ENCODE peak calls at places on chromosomes 12 and 14, in four cellular contexts. One of them, this sample, is unnamed.

GRCh38 chr14:75221797-75222196 is 45.4 kb upstream of the TMED10 start:
- DNase-seq in GM12864: no peak
- DNase-seq in hepatocyte: no peak
- DNase-seq in Calu3: no peak
- DNase-seq in this sample: no peak

GRCh38 chr14:58738189-58738836 is 100.6 kb downstream of the DACT1 start:
- DNase-seq in GM12864: no peak
- DNase-seq in hepatocyte: no peak
- DNase-seq in Calu3: peak
- DNase-seq in this sample: no peak

GRCh38 chr12:107519906-107520859 is 165.4 kb upstream of the PWP1 start:
- DNase-seq in GM12864: no peak
- DNase-seq in hepatocyte: no peak
- DNase-seq in Calu3: no peak
- DNase-seq in this sample: no peak

GRCh38 chr14:49464885-49465284 is 121.3 kb downstream of the RPS29 start:
- DNase-seq in GM12864: no peak
- DNase-seq in hepatocyte: no peak
- DNase-seq in Calu3: peak
- DNase-seq in this sample: no peak

GRCh38 chr12:19316420-19316819 is 122.9 kb upstream of the AEBP2 start:
- DNase-seq in GM12864: no peak
- DNase-seq in hepatocyte: no peak
- DNase-seq in Calu3: peak
- DNase-seq in this sample: no peak

GRCh38 chr14:87044807-87045206 is 948.2 kb downstream of the GALC start:
- DNase-seq in GM12864: no peak
- DNase-seq in hepatocyte: no peak
- DNase-seq in Calu3: no peak
- DNase-seq in this sample: no peak

GRCh38 chr14:97295108-97295710 is 498.0 kb downstream of the VRK1 start:
- DNase-seq in GM12864: no peak
- DNase-seq in hepatocyte: no peak
- DNase-seq in Calu3: no peak
- DNase-seq in this sample: no peak

GRCh38 chr12:102528111-102528510 is 47.7 kb upstream of the IGF1 start:
- DNase-seq in GM12864: no peak
- DNase-seq in hepatocyte: no peak
- DNase-seq in Calu3: no peak
- DNase-seq in this sample: no peak

GRCh38 chr14:75217508-75218206 is 41.2 kb upstream of the TMED10 start:
- DNase-seq in GM12864: no peak
- DNase-seq in hepatocyte: no peak
- DNase-seq in Calu3: no peak
- DNase-seq in this sample: no peak

GRCh38 chr12:64696065-64696741 is 63.0 kb downstream of the GNS start:
- DNase-seq in GM12864: no peak
- DNase-seq in hepatocyte: peak
- DNase-seq in Calu3: no peak
- DNase-seq in this sample: no peak

GRCh38 chr12:39341179-39341578 is 101.7 kb downstream of the KIF21A start:
- DNase-seq in GM12864: no peak
- DNase-seq in hepatocyte: no peak
- DNase-seq in Calu3: no peak
- DNase-seq in this sample: peak

GRCh38 chr14:59630281-59630963 is 53.8 kb upstream of the CCDC175 start:
- DNase-seq in GM12864: no peak
- DNase-seq in hepatocyte: peak
- DNase-seq in Calu3: no peak
- DNase-seq in this sample: no peak

GRCh38 chr14:75476274-75476995 is 45.8 kb upstream of the BATF start:
- DNase-seq in GM12864: no peak
- DNase-seq in hepatocyte: peak
- DNase-seq in Calu3: no peak
- DNase-seq in this sample: no peak

GRCh38 chr12:4148418-4149056 is 125.0 kb upstream of the CCND2 start:
- DNase-seq in GM12864: peak
- DNase-seq in hepatocyte: no peak
- DNase-seq in Calu3: no peak
- DNase-seq in this sample: peak

GRCh38 chr12:47029903-47030302 is 49.5 kb upstream of the PCED1B start:
- DNase-seq in GM12864: no peak
- DNase-seq in hepatocyte: no peak
- DNase-seq in Calu3: no peak
- DNase-seq in this sample: no peak

GRCh38 chr14:72480465-72481243 is 413.2 kb downstream of the DPF3 start:
- DNase-seq in GM12864: no peak
- DNase-seq in hepatocyte: peak
- DNase-seq in Calu3: no peak
- DNase-seq in this sample: no peak

GRCh38 chr12:102824218-102824835 is 92.7 kb downstream of the PAH start:
- DNase-seq in GM12864: no peak
- DNase-seq in hepatocyte: peak
- DNase-seq in Calu3: peak
- DNase-seq in this sample: peak

GRCh38 chr14:69683971-69684370 is 72.6 kb downstream of the SUSD6 start:
- DNase-seq in GM12864: no peak
- DNase-seq in hepatocyte: no peak
- DNase-seq in Calu3: no peak
- DNase-seq in this sample: no peak

GRCh38 chr12:42145552-42146215 is 1.0 kb upstream of the GXYLT1 start:
- DNase-seq in GM12864: no peak
- DNase-seq in hepatocyte: peak
- DNase-seq in Calu3: no peak
- DNase-seq in this sample: no peak

GRCh38 chr12:104956870-104957301 is 1.2 kb downstream of the SLC41A2 start:
- DNase-seq in GM12864: no peak
- DNase-seq in hepatocyte: no peak
- DNase-seq in Calu3: no peak
- DNase-seq in this sample: no peak

GRCh38 chr14:69768873-69769272 is 1.9 kb downstream of the SRSF5 start:
- DNase-seq in GM12864: no peak
- DNase-seq in hepatocyte: no peak
- DNase-seq in Calu3: no peak
- DNase-seq in this sample: no peak

GRCh38 chr14:101476931-101477553 is 84.3 kb upstream of the DIO3 start:
- DNase-seq in GM12864: no peak
- DNase-seq in hepatocyte: peak
- DNase-seq in Calu3: peak
- DNase-seq in this sample: no peak

GRCh38 chr14:62824086-62824485 is 221.2 kb downstream of the KCNH5 start:
- DNase-seq in GM12864: no peak
- DNase-seq in hepatocyte: no peak
- DNase-seq in Calu3: no peak
- DNase-seq in this sample: no peak

GRCh38 chr12:42128888-42129287 is 15.8 kb downstream of the GXYLT1 start:
- DNase-seq in GM12864: no peak
- DNase-seq in hepatocyte: no peak
- DNase-seq in Calu3: no peak
- DNase-seq in this sample: no peak

GRCh38 chr14:103354141-103354540 is 20.1 kb downstream of the EIF5 start:
- DNase-seq in GM12864: no peak
- DNase-seq in hepatocyte: no peak
- DNase-seq in Calu3: no peak
- DNase-seq in this sample: no peak

GRCh38 chr14:103353391-103353790 is 19.4 kb downstream of the EIF5 start:
- DNase-seq in GM12864: no peak
- DNase-seq in hepatocyte: no peak
- DNase-seq in Calu3: no peak
- DNase-seq in this sample: no peak

GRCh38 chr14:103360548-103360947 is 24.7 kb upstream of the MARK3 start:
- DNase-seq in GM12864: no peak
- DNase-seq in hepatocyte: no peak
- DNase-seq in Calu3: no peak
- DNase-seq in this sample: no peak

GRCh38 chr14:103361868-103362267 is 23.3 kb upstream of the MARK3 start:
- DNase-seq in GM12864: no peak
- DNase-seq in hepatocyte: no peak
- DNase-seq in Calu3: peak
- DNase-seq in this sample: no peak

DNA sequence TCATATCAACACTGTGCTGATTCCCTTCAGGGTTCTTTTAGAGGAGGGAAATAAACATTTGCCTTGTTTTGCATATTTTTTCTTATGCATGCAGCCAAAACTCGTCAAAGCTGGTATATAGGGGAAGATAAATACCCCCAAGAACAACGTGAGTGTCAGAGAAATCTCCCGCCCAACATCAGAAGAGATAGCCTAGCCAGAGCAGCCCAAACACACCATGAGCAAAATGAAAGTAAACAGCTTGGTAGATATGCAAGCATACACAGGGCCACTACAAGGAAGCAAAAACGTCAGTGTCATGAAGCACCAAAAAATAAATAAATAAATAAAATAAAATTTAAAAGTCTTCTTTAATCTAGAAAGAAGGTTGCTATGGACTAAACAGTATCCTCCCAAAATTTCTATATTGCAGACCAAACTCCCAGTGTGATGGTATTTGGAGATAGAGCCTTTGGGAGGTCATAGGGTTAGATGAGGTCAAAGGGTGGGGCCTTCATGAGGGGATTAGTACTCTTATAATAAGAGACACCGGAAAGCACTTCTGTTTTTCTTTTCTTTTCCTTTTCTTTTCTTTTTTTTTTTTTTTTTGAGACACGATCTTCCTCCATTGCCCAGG is 22.2 kb downstream of the EIF5 start:
- DNase-seq in GM12864: no peak
- DNase-seq in hepatocyte: no peak
- DNase-seq in Calu3: no peak
- DNase-seq in this sample: no peak
- TF ChIP-seq CTCF in GM12864: no peak
- TF ChIP-seq CTCF in hepatocyte: no peak
- TF ChIP-seq CTCF in Calu3: no peak
- TF ChIP-seq CTCF in this sample: no peak

DNA sequence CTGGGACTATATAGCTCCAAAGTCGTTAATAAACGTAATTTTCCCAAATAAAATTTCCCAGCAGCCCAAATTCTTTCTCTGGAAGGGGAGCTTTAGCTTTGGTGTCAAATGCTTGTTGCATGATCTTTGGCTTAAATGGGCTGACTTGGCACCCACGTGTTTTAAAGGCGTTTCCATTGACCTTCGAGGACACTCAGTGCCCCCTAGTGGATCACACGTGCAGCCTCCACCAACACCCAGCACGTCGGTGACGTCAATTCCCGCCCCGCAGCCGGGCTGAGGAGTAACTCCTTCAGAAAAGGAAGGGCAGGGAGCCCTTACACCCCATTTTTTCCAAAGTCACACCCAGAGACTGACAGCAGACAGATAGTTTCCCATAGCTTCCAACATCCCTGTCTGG is 707.8 kb downstream of the AACS start:
- DNase-seq in GM12864: peak
- DNase-seq in hepatocyte: peak
- DNase-seq in Calu3: peak
- DNase-seq in this sample: peak
- TF ChIP-seq CTCF in GM12864: peak
- TF ChIP-seq CTCF in hepatocyte: peak
- TF ChIP-seq CTCF in Calu3: no peak
- TF ChIP-seq CTCF in this sample: peak

GRCh38 chr12:56321027-56321426 is 5.2 kb upstream of the CNPY2 start:
- DNase-seq in GM12864: no peak
- DNase-seq in hepatocyte: no peak
- DNase-seq in Calu3: no peak
- DNase-seq in this sample: no peak

GRCh38 chr12:56317675-56318074 is 1.9 kb upstream of the CNPY2 start:
- DNase-seq in GM12864: no peak
- DNase-seq in hepatocyte: no peak
- DNase-seq in Calu3: no peak
- DNase-seq in this sample: no peak

GRCh38 chr12:56311003-56311402 is 4.8 kb downstream of the CNPY2 start:
- DNase-seq in GM12864: no peak
- DNase-seq in hepatocyte: no peak
- DNase-seq in Calu3: no peak
- DNase-seq in this sample: no peak

GRCh38 chr12:56315256-56315625 is 547 bp downstream of the CNPY2 start:
- DNase-seq in GM12864: no peak
- DNase-seq in hepatocyte: peak
- DNase-seq in Calu3: no peak
- DNase-seq in this sample: no peak

DNA sequence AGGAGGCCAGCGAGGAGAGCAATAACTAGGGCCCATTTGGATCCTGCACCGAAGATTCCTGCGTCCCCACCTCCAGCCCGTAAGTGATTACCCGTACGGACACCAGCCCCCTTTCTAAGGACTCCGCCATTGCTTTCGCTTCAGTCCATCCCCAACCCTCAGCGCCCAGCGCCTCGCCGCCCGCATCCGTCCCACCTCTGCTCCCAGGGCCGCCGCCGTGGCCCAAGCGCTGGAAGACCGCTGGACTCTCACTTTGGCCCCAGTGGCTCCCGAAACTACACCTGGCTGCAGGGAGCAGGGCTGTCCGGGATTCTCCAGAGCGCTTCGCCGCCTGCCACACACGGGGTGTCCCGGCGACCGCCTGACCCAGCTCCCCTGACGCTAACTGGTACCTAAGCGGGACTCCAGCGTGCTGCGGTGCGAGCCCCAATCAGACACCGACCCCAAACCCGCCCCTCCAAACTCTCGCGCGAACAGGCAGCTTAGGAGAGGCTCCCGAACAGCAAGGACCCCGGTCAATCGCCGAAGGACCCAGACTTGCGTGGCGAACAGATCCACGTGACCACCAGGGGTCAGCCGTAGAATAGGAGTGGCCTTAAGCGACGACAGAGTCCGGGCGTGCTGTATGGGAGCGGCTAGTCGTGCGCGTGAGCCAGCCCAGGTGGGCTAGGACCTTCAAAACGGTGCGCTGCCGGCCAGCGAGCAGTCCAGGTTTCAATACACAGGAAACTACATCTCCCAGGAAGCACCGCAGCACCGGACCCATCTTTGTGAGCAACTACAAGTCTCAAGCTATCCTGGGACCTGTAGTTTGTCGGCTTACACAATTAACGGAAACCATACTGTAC is at the start of gene CNPY2:
- DNase-seq in GM12864: peak
- DNase-seq in hepatocyte: peak
- DNase-seq in Calu3: peak
- DNase-seq in this sample: peak
- TF ChIP-seq CTCF in GM12864: peak
- TF ChIP-seq CTCF in hepatocyte: peak
- TF ChIP-seq CTCF in Calu3: no peak
- TF ChIP-seq CTCF in this sample: peak

DNA sequence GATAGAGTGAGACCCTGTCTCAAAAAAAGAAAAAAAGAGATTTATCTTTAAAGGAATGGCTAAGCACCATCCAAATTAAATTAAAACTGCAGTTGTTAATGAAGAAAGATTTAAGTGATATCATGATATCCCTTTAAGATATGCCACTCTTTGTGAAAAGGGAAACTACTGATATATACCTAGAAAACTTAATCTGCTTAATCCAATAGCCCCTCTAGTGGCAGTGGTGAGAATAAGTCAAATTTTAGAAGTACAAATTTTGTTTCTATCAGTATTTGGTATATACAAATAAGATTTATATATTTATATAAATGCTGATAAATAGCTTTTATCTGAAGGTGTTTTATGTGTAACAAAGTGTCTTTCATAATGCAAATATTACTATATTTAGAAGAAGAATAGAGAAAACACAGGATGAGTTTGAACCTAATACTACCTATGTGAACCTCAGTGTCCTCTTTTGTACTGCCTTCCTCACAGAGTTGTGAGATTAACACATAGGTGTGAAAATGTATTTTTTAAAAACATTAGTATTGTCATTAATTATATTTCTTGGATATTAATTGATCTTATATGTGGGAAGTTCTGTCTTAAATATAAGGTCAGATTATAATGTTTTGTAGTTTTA is 51.4 kb upstream of the GARIN2 start:
- DNase-seq in GM12864: no peak
- DNase-seq in hepatocyte: no peak
- DNase-seq in Calu3: no peak
- DNase-seq in this sample: peak
- TF ChIP-seq CTCF in GM12864: peak
- TF ChIP-seq CTCF in hepatocyte: peak
- TF ChIP-seq CTCF in Calu3: peak
- TF ChIP-seq CTCF in this sample: peak